ENCODE peak calls at places on chromosomes 3 and 15, in seven cellular contexts. X is PC-3, P is OCI-LY7, D is neural progenitor cell, Q is GM23338, V is HCT116, O is GM23248. M is an unnamed sample.

GRCh38 chr3:13143381-13144004 is 70.3 kb upstream of the IQSEC1 start:
- DNase-seq in X (no peak), P (no peak), D (no peak), Q (no peak), V (no peak), O (no peak), M (no peak)

GRCh38 chr3:138940446-138940845 is 6.5 kb downstream of the FOXL2 start:
- DNase-seq in X (no peak), P (no peak), D (no peak), Q (no peak), V (no peak), O (no peak), M (no peak)

GRCh38 chr15:32646304-32646703 is 4.8 kb downstream of the SCG5 start:
- DNase-seq in X (no peak), P (no peak), D (no peak), Q (no peak), V (no peak), O (no peak), M (no peak)

GRCh38 chr3:10419637-10420232 is 85.7 kb downstream of the ATP2B2 start:
- DNase-seq in X (peak; percentile 46), P (peak; percentile 37), D (no peak), Q (no peak), V (no peak), O (no peak), M (no peak)

GRCh38 chr3:105758451-105758850 is 110.4 kb downstream of the CBLB start:
- DNase-seq in X (no peak), P (no peak), D (no peak), Q (no peak), V (no peak), O (no peak), M (no peak)

GRCh38 chr3:52532517-52532837 is 1.2 kb downstream of the NT5DC2 start:
- DNase-seq in X (peak; percentile 55), P (peak; percentile 58), D (peak; percentile 47), Q (no peak), V (no peak), O (peak; percentile 44), M (peak; percentile 58)

GRCh38 chr3:114498779-114499370 is 205.0 kb downstream of the TIGIT start:
- DNase-seq in X (peak; percentile 73), P (no peak), D (peak; percentile 36), Q (no peak), V (peak; percentile 94), O (peak; percentile 87), M (peak; percentile 75)

GRCh38 chr3:122758877-122759670 is 34.6 kb downstream of the HSPBAP1 start:
- DNase-seq in X (no peak), P (no peak), D (no peak), Q (no peak), V (no peak), O (no peak), M (no peak)

GRCh38 chr3:23865595-23866396 is 51.0 kb downstream of the NKIRAS1 start:
- DNase-seq in X (peak; percentile 12), P (peak; percentile 27), D (peak; percentile 59), Q (peak; percentile 67), V (no peak), O (no peak), M (peak; percentile 44)

GRCh38 chr3:178198329-178198728 is 337.9 kb upstream of the KCNMB2 start:
- DNase-seq in X (peak; percentile 46), P (no peak), D (no peak), Q (no peak), V (no peak), O (peak; percentile 63), M (no peak)

GRCh38 chr15:51874751-51875644 is 45.5 kb downstream of the TMOD3 start:
- DNase-seq in X (peak; percentile 95), P (no peak), D (no peak), Q (peak; percentile 36), V (peak; percentile 89), O (peak; percentile 98), M (peak; percentile 71)

GRCh38 chr3:183698318-183698731 is 728 bp downstream of the YEATS2 start:
- DNase-seq in X (peak; percentile 30), P (peak; percentile 45), D (peak; percentile 65), Q (peak; percentile 62), V (no peak), O (peak; percentile 72), M (peak; percentile 44)

GRCh38 chr3:46888705-46889104 is 11.2 kb downstream of the PTH1R start:
- DNase-seq in X (no peak), P (no peak), D (no peak), Q (no peak), V (no peak), O (no peak), M (no peak)

GRCh38 chr3:36282774-36283173 is 97.5 kb upstream of the STAC start:
- DNase-seq in X (no peak), P (no peak), D (no peak), Q (no peak), V (no peak), O (no peak), M (no peak)

GRCh38 chr3:195001961-195002861 is 268.7 kb downstream of the XXYLT1 start:
- DNase-seq in X (peak; percentile 87), P (peak; percentile 58), D (peak; percentile 75), Q (peak; percentile 79), V (peak; percentile 37), O (peak; percentile 45), M (peak; percentile 77)

GRCh38 chr3:34364345-34364744 is 565.9 kb downstream of the PDCD6IP start:
- DNase-seq in X (peak; percentile 28), P (no peak), D (peak; percentile 41), Q (peak; percentile 22), V (no peak), O (no peak), M (no peak)

GRCh38 chr3:1929788-1930414 is 168.8 kb upstream of the CNTN4 start:
- DNase-seq in X (no peak), P (no peak), D (no peak), Q (no peak), V (no peak), O (no peak), M (no peak)

GRCh38 chr3:38126121-38126892 is 10.6 kb downstream of the ACAA1 start:
- DNase-seq in X (no peak), P (no peak), D (no peak), Q (no peak), V (no peak), O (no peak), M (no peak)

GRCh38 chr3:154973851-154974250 is 106.3 kb upstream of the MME start:
- DNase-seq in X (no peak), P (no peak), D (no peak), Q (no peak), V (no peak), O (no peak), M (no peak)

GRCh38 chr3:186417791-186418190 is 55.8 kb upstream of the DGKG start:
- DNase-seq in X (peak; percentile 98), P (no peak), D (no peak), Q (no peak), V (no peak), O (peak; percentile 91), M (peak; percentile 21)

GRCh38 chr3:45693941-45694521 is 4.8 kb downstream of the SACM1L start:
- DNase-seq in X (no peak), P (peak; percentile 14), D (no peak), Q (no peak), V (no peak), O (peak; percentile 14), M (no peak)

GRCh38 chr15:72042865-72043264 is 75.1 kb downstream of the MYO9A start:
- DNase-seq in X (no peak), P (peak; percentile 19), D (no peak), Q (no peak), V (no peak), O (no peak), M (no peak)
- TF ChIP-seq EZH2phosphoT487 in X (no peak), P (no peak), D (no peak), Q (no peak), V (no peak), O (no peak), M (no peak)

DNA sequence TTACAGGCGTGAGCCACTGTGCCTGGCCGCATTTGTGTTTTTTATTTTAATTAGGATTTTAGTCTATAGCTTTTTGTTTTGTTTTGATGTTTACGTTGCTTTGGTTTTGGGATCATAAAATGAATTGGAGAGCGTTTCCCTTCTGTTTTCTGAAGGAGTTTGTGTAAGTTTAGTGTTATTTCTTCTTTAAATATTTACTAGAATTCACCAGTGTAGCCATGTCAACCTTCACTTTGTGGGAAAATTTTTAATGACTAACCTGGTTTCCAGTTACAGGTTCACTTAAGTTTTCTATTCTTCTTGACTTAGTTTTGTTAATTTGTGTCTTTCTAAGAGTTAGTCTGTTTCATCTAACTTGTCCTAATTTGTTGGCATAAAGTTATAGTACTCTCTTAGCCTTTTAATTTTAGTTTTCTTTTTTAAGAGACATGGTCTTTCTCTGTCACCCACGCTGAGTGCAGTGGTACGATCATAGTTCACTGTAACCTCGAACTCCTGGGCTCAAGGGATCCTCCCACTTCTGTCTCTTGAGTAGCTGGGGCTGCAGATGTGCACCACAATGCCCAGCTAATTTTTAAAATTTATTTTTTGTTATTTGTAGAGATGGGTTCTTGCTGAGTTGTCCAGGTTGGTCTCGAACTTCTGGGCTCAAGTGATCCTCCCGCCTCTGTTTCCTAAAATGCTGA is 61.0 kb downstream of the CHD2 start:
- DNase-seq in X (peak; percentile 22), P (no peak), D (no peak), Q (no peak), V (no peak), O (no peak), M (no peak)
- TF ChIP-seq EZH2phosphoT487 in X (no peak), P (no peak), D (no peak), Q (no peak), V (no peak), O (no peak), M (no peak)

GRCh38 chr15:64925335-64926330 is 13.9 kb downstream of the ANKDD1A start:
- DNase-seq in X (no peak), P (no peak), D (no peak), Q (no peak), V (no peak), O (no peak), M (no peak)

GRCh38 chr15:64923546-64923945 is 11.8 kb downstream of the ANKDD1A start:
- DNase-seq in X (no peak), P (no peak), D (no peak), Q (no peak), V (no peak), O (no peak), M (no peak)

GRCh38 chr15:64917211-64917610 is 5.5 kb downstream of the ANKDD1A start:
- DNase-seq in X (no peak), P (no peak), D (no peak), Q (no peak), V (no peak), O (no peak), M (no peak)

GRCh38 chr15:64919721-64920120 is 8.0 kb downstream of the ANKDD1A start:
- DNase-seq in X (no peak), P (no peak), D (no peak), Q (no peak), V (no peak), O (no peak), M (no peak)

GRCh38 chr15:64921711-64922110 is 10.0 kb downstream of the ANKDD1A start:
- DNase-seq in X (peak; percentile 82), P (no peak), D (no peak), Q (no peak), V (no peak), O (no peak), M (no peak)
- TF ChIP-seq EZH2phosphoT487 in X (no peak), P (no peak), D (no peak), Q (no peak), V (no peak), O (no peak), M (no peak)

DNA sequence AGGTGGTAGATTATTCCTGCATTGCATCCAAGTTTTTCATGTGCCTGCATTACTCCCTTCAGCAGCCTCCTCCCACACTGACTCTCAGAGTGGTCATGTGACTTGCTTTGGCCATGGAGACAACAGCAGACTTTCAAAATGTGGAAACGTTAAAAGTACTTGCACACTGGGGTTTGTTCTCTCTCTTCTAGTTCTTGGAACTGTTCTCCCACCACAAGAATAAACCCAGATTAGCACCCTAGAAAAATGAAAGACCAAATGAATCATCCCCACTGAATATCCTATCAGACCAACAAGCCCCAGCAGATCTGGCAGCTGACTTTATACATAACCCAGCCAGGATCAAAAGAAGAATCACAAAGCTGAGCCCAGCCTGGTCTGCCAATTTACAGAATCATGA is 398.5 kb downstream of the VPS13C start:
- DNase-seq in X (no peak), P (no peak), D (no peak), Q (no peak), V (no peak), O (peak; percentile 11), M (no peak)
- TF ChIP-seq EZH2phosphoT487 in X (no peak), P (no peak), D (no peak), Q (no peak), V (no peak), O (no peak), M (no peak)